ENCODE peak calls at places on chromosomes 7 and 10, in six cellular contexts. R, G, B, O, T and V are unnamed samples.

GRCh38 chr10:127977368-127978009 is 70.6 kb downstream of the PTPRE start:
- DNase-seq in R (no peak), G (no peak), B (no peak), O (no peak), T (peak), V (peak)

GRCh38 chr7:81769891-81770818 is at the start of gene HGF:
- DNase-seq in R (peak), G (no peak), B (peak), O (no peak), T (peak), V (peak)

GRCh38 chr10:80407836-80408197 is 534 bp upstream of the PRXL2A start:
- DNase-seq in R (no peak), G (no peak), B (peak), O (no peak), T (no peak), V (no peak)

GRCh38 chr10:1624240-1624639 is 113.1 kb downstream of the ADARB2 start:
- DNase-seq in R (no peak), G (no peak), B (peak), O (no peak), T (no peak), V (no peak)

GRCh38 chr7:81285142-81285871 is 366.5 kb upstream of the SEMA3C start:
- DNase-seq in R (no peak), G (no peak), B (no peak), O (no peak), T (peak), V (peak)

GRCh38 chr7:157113607-157114006 is 25.1 kb upstream of the UBE3C start:
- DNase-seq in R (no peak), G (no peak), B (no peak), O (no peak), T (no peak), V (no peak)

GRCh38 chr10:118003146-118003545 is 43.6 kb downstream of the RAB11FIP2 start:
- DNase-seq in R (no peak), G (no peak), B (no peak), O (no peak), T (no peak), V (peak)

GRCh38 chr10:133096616-133097269 is 9.0 kb downstream of the ADGRA1 start:
- DNase-seq in R (peak), G (no peak), B (no peak), O (no peak), T (no peak), V (no peak)

GRCh38 chr7:34718867-34719266 is 60.8 kb downstream of the NPSR1 start:
- DNase-seq in R (no peak), G (no peak), B (no peak), O (no peak), T (no peak), V (no peak)

GRCh38 chr10:4450981-4451501 is 375.0 kb upstream of the AKR1E2 start:
- DNase-seq in R (no peak), G (no peak), B (no peak), O (no peak), T (no peak), V (peak)

GRCh38 chr7:28002638-28003037 is 178.0 kb downstream of the JAZF1 start:
- DNase-seq in R (no peak), G (no peak), B (no peak), O (no peak), T (peak), V (peak)

GRCh38 chr7:39360766-39361165 is 205.4 kb upstream of the YAE1 start:
- DNase-seq in R (no peak), G (no peak), B (no peak), O (no peak), T (no peak), V (no peak)

GRCh38 chr10:78959901-78960300 is 108.9 kb upstream of the ZMIZ1 start:
- DNase-seq in R (no peak), G (no peak), B (no peak), O (no peak), T (no peak), V (no peak)

GRCh38 chr7:134854816-134855215 is 75.4 kb downstream of the CALD1 start:
- DNase-seq in R (no peak), G (no peak), B (no peak), O (no peak), T (no peak), V (no peak)

GRCh38 chr7:51046103-51046466 is 263.4 kb upstream of the GRB10 start:
- DNase-seq in R (no peak), G (no peak), B (no peak), O (no peak), T (peak), V (no peak)

GRCh38 chr7:155296788-155297516 is 726 bp upstream of the INSIG1 start:
- DNase-seq in R (peak), G (no peak), B (peak), O (peak), T (peak), V (peak)
- TF ChIP-seq CTCF in R (peak), G (no peak), B (peak), O (no peak), T (no peak), V (no peak)

GRCh38 chr10:116027355-116027754 is 245.7 kb downstream of the GFRA1 start:
- DNase-seq in R (no peak), G (no peak), B (no peak), O (no peak), T (no peak), V (no peak)

GRCh38 chr10:116030576-116030975 is 242.4 kb downstream of the GFRA1 start:
- DNase-seq in R (no peak), G (no peak), B (no peak), O (no peak), T (no peak), V (no peak)

GRCh38 chr10:116029826-116030225 is 243.2 kb downstream of the GFRA1 start:
- DNase-seq in R (no peak), G (no peak), B (no peak), O (no peak), T (no peak), V (no peak)

GRCh38 chr10:116024479-116024878 is 248.5 kb downstream of the GFRA1 start:
- DNase-seq in R (no peak), G (no peak), B (no peak), O (no peak), T (no peak), V (no peak)

GRCh38 chr10:116026315-116026714 is 246.7 kb downstream of the GFRA1 start:
- DNase-seq in R (peak), G (no peak), B (peak), O (no peak), T (no peak), V (no peak)
- TF ChIP-seq CTCF in R (no peak), G (peak), B (peak), O (no peak), T (no peak), V (no peak)

GRCh38 chr7:108805808-108806397 is 236.2 kb downstream of the DNAJB9 start:
- DNase-seq in R (peak), G (no peak), B (peak), O (no peak), T (peak), V (peak)
- TF ChIP-seq CTCF in R (no peak), G (peak), B (peak), O (no peak), T (peak), V (peak)

GRCh38 chr7:36967387-36967786 is 243.1 kb upstream of the AOAH start:
- DNase-seq in R (peak), G (no peak), B (peak), O (no peak), T (peak), V (peak)
- TF ChIP-seq CTCF in R (peak), G (peak), B (peak), O (no peak), T (peak), V (peak)